ENCODE peak calls at places on chromosome X, in four cellular contexts. One of them, this sample, is unnamed.

GRCh38 chrX:94123062-94123461 is 449.1 kb downstream of the FAM133A start:
- DNase-seq in PC-3: peak
- DNase-seq in tibial artery: no peak
- DNase-seq in neural progenitor cell: no peak
- DNase-seq in this sample: no peak

GRCh38 chrX:66098162-66098561 is 58.3 kb upstream of the VSIG4 start:
- DNase-seq in PC-3: no peak
- DNase-seq in tibial artery: no peak
- DNase-seq in neural progenitor cell: no peak
- DNase-seq in this sample: no peak

GRCh38 chrX:3094261-3094660 is 53.0 kb downstream of the ARSF start:
- DNase-seq in PC-3: peak
- DNase-seq in tibial artery: no peak
- DNase-seq in neural progenitor cell: no peak
- DNase-seq in this sample: peak

GRCh38 chrX:86148024-86148511 is at the start of gene DACH2:
- DNase-seq in PC-3: peak
- DNase-seq in tibial artery: peak
- DNase-seq in neural progenitor cell: peak
- DNase-seq in this sample: peak

GRCh38 chrX:107450823-107451509 is 1.5 kb downstream of the FRMPD3 start:
- DNase-seq in PC-3: no peak
- DNase-seq in tibial artery: no peak
- DNase-seq in neural progenitor cell: peak
- DNase-seq in this sample: no peak

GRCh38 chrX:71254092-71254941 is at the start of gene ZMYM3:
- DNase-seq in PC-3: peak
- DNase-seq in tibial artery: peak
- DNase-seq in neural progenitor cell: peak
- DNase-seq in this sample: peak

GRCh38 chrX:121308276-121308805 is 260.9 kb downstream of the GLUD2 start:
- DNase-seq in PC-3: peak
- DNase-seq in tibial artery: no peak
- DNase-seq in neural progenitor cell: peak
- DNase-seq in this sample: no peak

GRCh38 chrX:136767104-136767941 is 13.4 kb downstream of the ARHGEF6 start:
- DNase-seq in PC-3: peak
- DNase-seq in tibial artery: peak
- DNase-seq in neural progenitor cell: peak
- DNase-seq in this sample: peak

GRCh38 chrX:47514553-47515235 is 31.7 kb upstream of the ZNF41 start:
- DNase-seq in PC-3: peak
- DNase-seq in tibial artery: no peak
- DNase-seq in neural progenitor cell: no peak
- DNase-seq in this sample: no peak

GRCh38 chrX:155747520-155747919 is 133.6 kb upstream of the VAMP7 start:
- DNase-seq in PC-3: peak
- DNase-seq in tibial artery: no peak
- DNase-seq in neural progenitor cell: no peak
- DNase-seq in this sample: no peak

GRCh38 chrX:124042042-124042441 is 80.5 kb downstream of the STAG2 start:
- DNase-seq in PC-3: no peak
- DNase-seq in tibial artery: no peak
- DNase-seq in neural progenitor cell: no peak
- DNase-seq in this sample: no peak

GRCh38 chrX:124045109-124045508 is 83.6 kb downstream of the STAG2 start:
- DNase-seq in PC-3: no peak
- DNase-seq in tibial artery: no peak
- DNase-seq in neural progenitor cell: no peak
- DNase-seq in this sample: no peak
- TF ChIP-seq CTCF in PC-3: no peak
- TF ChIP-seq CTCF in tibial artery: no peak
- TF ChIP-seq CTCF in neural progenitor cell: no peak
- TF ChIP-seq CTCF in this sample: no peak

GRCh38 chrX:84187501-84188319 is at the start of gene RPS6KA6:
- DNase-seq in PC-3: peak
- DNase-seq in tibial artery: peak
- DNase-seq in neural progenitor cell: peak
- DNase-seq in this sample: peak

GRCh38 chrX:84186603-84187358 is 1.2 kb downstream of the RPS6KA6 start:
- DNase-seq in PC-3: peak
- DNase-seq in tibial artery: no peak
- DNase-seq in neural progenitor cell: no peak
- DNase-seq in this sample: no peak

GRCh38 chrX:84192006-84192405 is 4.0 kb upstream of the RPS6KA6 start:
- DNase-seq in PC-3: no peak
- DNase-seq in tibial artery: no peak
- DNase-seq in neural progenitor cell: no peak
- DNase-seq in this sample: no peak

GRCh38 chrX:84189125-84189524 is 1.1 kb upstream of the RPS6KA6 start:
- DNase-seq in PC-3: no peak
- DNase-seq in tibial artery: no peak
- DNase-seq in neural progenitor cell: no peak
- DNase-seq in this sample: no peak

DNA sequence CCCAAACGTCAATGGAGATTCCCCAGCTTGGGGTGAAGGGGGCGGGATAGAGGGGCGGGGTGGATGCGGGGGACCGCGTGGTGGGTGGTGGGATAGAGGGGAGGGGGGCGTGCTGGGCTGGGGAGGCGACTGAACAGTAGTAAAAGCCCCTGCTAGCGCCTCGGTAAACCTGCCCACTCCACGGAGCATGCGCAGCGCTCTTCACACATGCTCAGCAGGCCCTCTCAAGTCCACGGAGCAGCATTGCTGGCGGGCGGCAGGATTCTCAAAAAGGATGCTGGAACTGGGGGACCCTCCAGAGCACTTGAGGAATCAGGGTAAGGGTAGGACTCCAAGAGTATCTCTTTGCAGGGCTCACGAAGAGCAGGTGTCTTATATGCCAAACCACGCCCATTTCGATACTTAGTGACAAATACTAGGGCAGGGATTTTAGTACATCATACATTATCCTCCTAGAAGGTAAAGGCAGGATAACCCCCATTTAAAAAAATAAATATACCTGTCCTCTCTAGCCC is 378 bp upstream of the RPS6KA6 start:
- DNase-seq in PC-3: peak
- DNase-seq in tibial artery: peak
- DNase-seq in neural progenitor cell: peak
- DNase-seq in this sample: no peak
- TF ChIP-seq CTCF in PC-3: no peak
- TF ChIP-seq CTCF in tibial artery: no peak
- TF ChIP-seq CTCF in neural progenitor cell: no peak
- TF ChIP-seq CTCF in this sample: no peak

DNA sequence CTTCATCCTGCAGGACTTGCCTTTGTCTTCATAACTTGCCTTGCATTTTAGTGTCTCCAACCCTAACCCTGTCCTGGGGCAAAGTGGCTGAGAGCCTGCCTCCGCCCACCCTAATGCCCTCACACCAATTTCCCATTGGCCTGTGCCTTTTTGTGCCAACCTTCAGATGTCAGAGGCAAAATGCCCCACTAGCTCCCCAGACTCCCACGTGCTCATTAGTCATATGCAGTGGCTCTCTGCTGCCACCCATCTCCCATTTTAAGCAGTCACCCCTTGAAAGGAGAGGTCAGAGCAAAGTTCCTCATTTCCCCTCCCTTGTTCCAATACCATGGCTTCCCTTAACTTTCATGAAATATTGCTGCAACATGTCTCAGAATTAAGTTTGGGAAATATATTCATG is 74.8 kb upstream of the PASD1 start:
- DNase-seq in PC-3: no peak
- DNase-seq in tibial artery: no peak
- DNase-seq in neural progenitor cell: peak
- DNase-seq in this sample: no peak
- TF ChIP-seq CTCF in PC-3: peak
- TF ChIP-seq CTCF in tibial artery: no peak
- TF ChIP-seq CTCF in neural progenitor cell: peak
- TF ChIP-seq CTCF in this sample: no peak

DNA sequence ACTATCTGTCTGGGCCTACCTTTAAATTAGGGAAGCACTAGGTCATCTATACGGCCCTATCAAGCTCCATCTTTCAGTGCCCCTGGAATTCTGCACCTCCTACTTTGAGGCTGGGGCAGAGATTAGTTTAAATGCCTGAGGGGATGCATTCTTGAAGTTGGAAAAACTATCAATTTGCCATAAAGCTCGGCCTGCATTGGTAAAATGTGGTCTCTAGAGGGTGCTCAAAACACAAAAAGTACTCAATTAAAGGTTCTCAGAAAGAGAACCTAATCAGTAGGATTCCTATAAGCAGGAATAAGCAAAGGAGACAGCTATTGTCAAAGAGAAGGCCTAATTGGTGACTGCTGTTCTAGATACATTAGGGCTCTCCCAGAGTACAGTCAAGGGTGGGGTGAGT is 111.7 kb downstream of the AMER1 start:
- DNase-seq in PC-3: peak
- DNase-seq in tibial artery: no peak
- DNase-seq in neural progenitor cell: peak
- DNase-seq in this sample: no peak
- TF ChIP-seq CTCF in PC-3: peak
- TF ChIP-seq CTCF in tibial artery: peak
- TF ChIP-seq CTCF in neural progenitor cell: peak
- TF ChIP-seq CTCF in this sample: peak

GRCh38 chrX:63784902-63785692 is at the start of gene ARHGEF9:
- DNase-seq in PC-3: no peak
- DNase-seq in tibial artery: peak
- DNase-seq in neural progenitor cell: peak
- DNase-seq in this sample: no peak

DNA sequence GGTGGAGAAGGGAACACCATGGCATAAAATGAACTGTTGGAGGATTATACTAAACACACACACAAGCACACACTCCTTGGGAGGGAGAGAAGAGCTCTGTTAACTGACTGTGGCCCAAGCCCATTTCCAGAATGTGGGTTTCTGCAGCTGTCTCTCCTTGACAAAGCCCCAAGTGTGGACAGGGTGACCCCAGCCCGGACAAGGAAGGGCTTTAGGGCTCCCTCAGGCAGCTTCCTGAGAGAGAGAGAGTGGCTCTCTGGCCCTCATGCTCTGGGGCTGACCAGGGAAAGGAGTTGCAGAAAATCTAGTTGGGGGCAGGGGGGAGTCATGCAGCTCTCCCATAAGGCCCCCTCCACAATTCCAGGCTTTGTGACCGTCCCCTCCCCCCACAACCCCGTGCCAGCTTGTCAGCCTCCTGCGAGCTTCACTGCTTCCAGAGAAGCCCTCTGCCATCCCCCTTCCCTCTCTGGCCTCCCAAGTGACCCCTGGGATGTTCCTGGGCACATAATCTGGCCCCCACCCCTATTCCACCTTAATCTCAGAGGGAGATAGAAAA is 590 bp downstream of the ARHGEF9 start:
- DNase-seq in PC-3: no peak
- DNase-seq in tibial artery: no peak
- DNase-seq in neural progenitor cell: peak
- DNase-seq in this sample: no peak
- TF ChIP-seq CTCF in PC-3: no peak
- TF ChIP-seq CTCF in tibial artery: no peak
- TF ChIP-seq CTCF in neural progenitor cell: no peak
- TF ChIP-seq CTCF in this sample: no peak

GRCh38 chrX:72609313-72609712 is 36.7 kb upstream of the HDAC8 start:
- DNase-seq in PC-3: peak
- DNase-seq in tibial artery: no peak
- DNase-seq in neural progenitor cell: no peak
- DNase-seq in this sample: no peak
- TF ChIP-seq CTCF in PC-3: peak
- TF ChIP-seq CTCF in tibial artery: no peak
- TF ChIP-seq CTCF in neural progenitor cell: no peak
- TF ChIP-seq CTCF in this sample: peak

DNA sequence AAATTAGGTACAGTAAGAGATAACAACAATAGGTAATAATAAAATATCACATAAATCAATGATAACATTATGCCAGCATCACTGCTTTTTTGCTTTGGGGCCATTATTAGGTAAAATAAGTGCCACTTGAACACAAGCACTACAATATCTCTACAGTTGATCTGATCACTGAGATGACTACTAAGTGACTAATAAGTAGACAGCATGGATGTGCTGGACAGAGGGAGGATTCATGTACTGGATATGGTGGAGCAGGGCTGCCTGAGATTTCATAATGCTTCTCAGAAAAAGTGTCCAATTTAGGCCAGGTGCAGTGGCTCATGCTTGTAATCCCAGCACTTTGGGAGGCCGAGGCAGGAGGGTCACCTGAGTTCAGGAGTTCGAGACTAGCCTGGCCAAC is 137.8 kb upstream of the IL1RAPL2 start:
- DNase-seq in PC-3: peak
- DNase-seq in tibial artery: no peak
- DNase-seq in neural progenitor cell: no peak
- DNase-seq in this sample: no peak
- TF ChIP-seq CTCF in PC-3: no peak
- TF ChIP-seq CTCF in tibial artery: no peak
- TF ChIP-seq CTCF in neural progenitor cell: no peak
- TF ChIP-seq CTCF in this sample: no peak